ENCODE peak calls at places on chromosomes 3 and 15, in six cellular contexts. V is K562, R is upper lobe of left lung, E is A549, N is HepG2, X is GM12878. Y is an unnamed sample.

GRCh38 chr3:184647405-184647936 is 64.4 kb downstream of the MAGEF1 start:
- ATAC-seq in R (no peak), V (no peak), E (no peak), X (no peak), N (no peak), Y (no peak)

GRCh38 chr15:39438795-39439577 is 141.9 kb upstream of the THBS1 start:
- ATAC-seq in R (no peak), E (no peak), N (peak; percentile 50), X (no peak), V (no peak), Y (no peak)

GRCh38 chr15:70569139-70569717 is 194.1 kb downstream of the UACA start:
- ATAC-seq in R (peak; percentile 15), N (peak; percentile 98), V (peak; percentile 60), X (peak; percentile 33), E (peak; percentile 92), Y (no peak)

GRCh38 chr3:23654571-23654970 is 151.2 kb upstream of the UBE2E1 start:
- ATAC-seq in E (no peak), N (no peak), X (peak; percentile 61), V (no peak), R (no peak), Y (no peak)

GRCh38 chr3:134017490-134017889 is 12.2 kb downstream of the SLCO2A1 start:
- ATAC-seq in E (no peak), V (no peak), N (no peak), X (no peak), R (no peak), Y (no peak)

GRCh38 chr15:84940399-84940798 is 41.3 kb upstream of the PDE8A start:
- ATAC-seq in N (no peak), E (no peak), R (no peak), V (no peak), X (no peak), Y (no peak)

GRCh38 chr3:61250784-61251173 is 473 bp downstream of the FHIT start:
- ATAC-seq in X (peak; percentile 62), E (peak; percentile 28), N (peak; percentile 63), V (peak; percentile 64), R (peak; percentile 53), Y (no peak)

GRCh38 chr15:83998486-83998885 is 237.1 kb upstream of the GOLGA6L4 start:
- ATAC-seq in R (no peak), X (no peak), N (no peak), V (no peak), E (no peak), Y (no peak)

GRCh38 chr3:126340081-126340511 is 17.1 kb downstream of the KLF15 start:
- ATAC-seq in V (no peak), E (no peak), N (no peak), X (no peak), R (peak; percentile 9), Y (peak; percentile 50)

GRCh38 chr3:18443670-18444596 is 18.8 kb upstream of the SATB1 start:
- ATAC-seq in X (no peak), R (peak; percentile 72), E (no peak), V (no peak), N (peak; percentile 25), Y (no peak)

GRCh38 chr3:195160257-195160898 is 110.6 kb downstream of the XXYLT1 start:
- ATAC-seq in N (peak; percentile 65), X (no peak), V (peak; percentile 12), R (peak; percentile 49), E (no peak), Y (peak; percentile 71)

GRCh38 chr3:70873686-70874085 is 561.2 kb upstream of the MDFIC2 start:
- ATAC-seq in R (no peak), X (no peak), V (no peak), N (no peak), E (no peak), Y (no peak)

GRCh38 chr3:184514151-184514490 is 47.5 kb upstream of the EPHB3 start:
- ATAC-seq in X (no peak), R (no peak), E (peak; percentile 58), V (peak; percentile 71), N (no peak), Y (no peak)

GRCh38 chr3:55497250-55497649 is 10.1 kb upstream of the WNT5A start:
- ATAC-seq in R (no peak), N (peak; percentile 67), V (no peak), X (no peak), E (no peak), Y (no peak)

GRCh38 chr3:144028798-144029411 is 57.3 kb downstream of the DIPK2A start:
- ATAC-seq in X (peak; percentile 93), E (no peak), R (no peak), V (no peak), N (no peak), Y (peak; percentile 41)

GRCh38 chr3:122074621-122075265 is 19.6 kb downstream of the CD86 start:
- ATAC-seq in R (peak; percentile 57), V (no peak), E (no peak), X (peak; percentile 70), N (no peak), Y (peak; percentile 43)

GRCh38 chr3:66744521-66744920 is 243.7 kb upstream of the LRIG1 start:
- ATAC-seq in N (no peak), V (no peak), R (no peak), X (no peak), E (no peak), Y (no peak)

GRCh38 chr3:124163689-124164088 is 171.8 kb upstream of the ROPN1 start:
- ATAC-seq in X (no peak), V (no peak), E (peak; percentile 24), N (peak; percentile 76), R (no peak), Y (no peak)
- TF ChIP-seq EP300 in X (no peak), V (no peak), E (no peak), N (no peak), R (no peak), Y (no peak)

GRCh38 chr3:190320594-190321362 is 1.5 kb downstream of the CLDN1 start:
- ATAC-seq in R (no peak), E (no peak), N (no peak), X (no peak), V (no peak), Y (no peak)
- TF ChIP-seq POLR2A in R (no peak), E (no peak), N (no peak), X (no peak), V (no peak), Y (no peak)

DNA sequence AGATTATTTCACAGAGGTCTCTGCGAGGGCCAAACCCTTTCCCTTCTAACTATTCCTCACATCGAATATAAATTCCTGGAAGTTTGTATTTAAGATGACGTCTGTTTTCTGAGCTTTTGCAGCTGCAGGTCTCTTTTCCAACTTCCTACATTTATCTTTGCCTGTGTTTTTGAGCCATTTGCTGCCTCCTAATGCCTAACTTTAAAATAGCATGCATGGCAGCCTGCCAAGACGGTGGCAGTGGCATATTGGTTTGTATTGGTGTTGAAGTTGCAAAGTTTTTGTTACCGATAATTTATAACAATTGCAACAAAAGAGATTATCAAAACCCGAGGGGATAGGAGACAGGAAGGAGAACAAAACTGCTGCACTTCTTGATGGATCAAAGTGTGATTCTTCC is 187.1 kb upstream of the DNAJC19 start:
- ATAC-seq in N (peak; percentile 60), E (no peak), X (no peak), R (no peak), V (no peak), Y (no peak)
- H3K4me3 ChIP-seq in N (no peak overlapping the region), E (no peak overlapping the region), X (no peak overlapping the region), R (no peak overlapping the region), V (no peak overlapping the region), Y (no peak overlapping the region)

GRCh38 chr15:90159213-90159612 is 41.9 kb upstream of the SEMA4B start:
- ATAC-seq in V (no peak), E (no peak), X (no peak), R (no peak), N (no peak), Y (peak; percentile 7)
- TF ChIP-seq EP300 in V (no peak), E (no peak), X (no peak), R (no peak), N (no peak), Y (no peak)

GRCh38 chr3:159762981-159763465 is 225.6 kb upstream of the IL12A start:
- ATAC-seq in N (no peak), E (peak; percentile 48), V (peak; percentile 32), X (peak; percentile 31), R (peak; percentile 73), Y (peak; percentile 54)

GRCh38 chr3:159765860-159766294 is 222.8 kb upstream of the IL12A start:
- ATAC-seq in V (no peak), E (no peak), X (no peak), N (no peak), R (no peak), Y (no peak)

GRCh38 chr3:159765025-159765859 is 223.4 kb upstream of the IL12A start:
- ATAC-seq in V (no peak), E (peak; percentile 46), X (peak; percentile 22), N (peak; percentile 55), R (peak; percentile 67), Y (peak; percentile 53)

GRCh38 chr3:159763466-159764210 is 225.0 kb upstream of the IL12A start:
- ATAC-seq in X (peak; percentile 69), R (peak; percentile 81), N (peak; percentile 85), E (peak; percentile 56), V (peak; percentile 95), Y (peak; percentile 81)

DNA sequence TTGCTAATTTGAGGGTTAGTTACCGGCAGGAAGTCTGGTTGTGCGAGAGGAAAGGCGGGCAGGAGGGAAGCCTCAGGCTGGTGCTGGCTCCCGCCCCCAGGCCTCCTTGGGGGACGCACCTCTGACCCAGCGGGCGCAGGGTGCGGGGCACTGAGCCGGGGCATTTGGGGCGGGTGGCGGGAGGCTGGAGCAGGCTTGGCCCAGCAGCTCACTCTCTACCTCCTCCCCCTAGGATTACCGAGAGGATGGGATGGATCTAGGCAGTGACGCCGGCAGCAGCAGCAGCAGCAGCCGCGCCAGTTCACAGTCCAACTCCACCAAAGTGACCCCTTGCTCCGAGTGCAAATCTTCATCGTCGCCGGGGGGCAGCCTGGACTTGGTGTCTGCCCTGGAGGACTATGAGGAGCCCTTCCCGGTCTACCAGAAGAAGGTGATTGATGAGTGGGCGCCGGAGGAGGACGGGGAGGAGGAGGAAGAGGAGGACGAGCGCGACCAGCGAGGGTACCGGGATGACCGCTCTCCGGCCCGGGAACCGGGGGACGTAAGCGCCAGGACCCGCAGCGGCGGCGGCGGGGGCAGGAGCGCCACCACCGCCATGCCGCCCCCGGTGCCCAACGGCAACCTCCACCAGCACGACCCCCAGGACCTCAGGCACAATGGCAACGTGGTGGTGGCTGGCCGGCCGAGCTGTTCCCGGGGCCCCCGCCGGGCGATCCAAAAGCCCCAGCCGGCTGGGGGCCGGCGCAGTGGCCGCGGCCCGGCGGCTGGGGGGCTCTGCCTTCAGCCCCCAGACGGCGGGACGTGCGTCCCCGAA is 224.2 kb upstream of the IL12A start:
- ATAC-seq in N (peak; percentile 75), E (peak; percentile 57), R (peak; percentile 76), V (no peak), X (no peak), Y (peak; percentile 52)
- TF ChIP-seq POLR2A in N (no peak), E (peak; percentile 41), R (peak; percentile 10), V (no peak), X (no peak), Y (peak; percentile 76)

DNA sequence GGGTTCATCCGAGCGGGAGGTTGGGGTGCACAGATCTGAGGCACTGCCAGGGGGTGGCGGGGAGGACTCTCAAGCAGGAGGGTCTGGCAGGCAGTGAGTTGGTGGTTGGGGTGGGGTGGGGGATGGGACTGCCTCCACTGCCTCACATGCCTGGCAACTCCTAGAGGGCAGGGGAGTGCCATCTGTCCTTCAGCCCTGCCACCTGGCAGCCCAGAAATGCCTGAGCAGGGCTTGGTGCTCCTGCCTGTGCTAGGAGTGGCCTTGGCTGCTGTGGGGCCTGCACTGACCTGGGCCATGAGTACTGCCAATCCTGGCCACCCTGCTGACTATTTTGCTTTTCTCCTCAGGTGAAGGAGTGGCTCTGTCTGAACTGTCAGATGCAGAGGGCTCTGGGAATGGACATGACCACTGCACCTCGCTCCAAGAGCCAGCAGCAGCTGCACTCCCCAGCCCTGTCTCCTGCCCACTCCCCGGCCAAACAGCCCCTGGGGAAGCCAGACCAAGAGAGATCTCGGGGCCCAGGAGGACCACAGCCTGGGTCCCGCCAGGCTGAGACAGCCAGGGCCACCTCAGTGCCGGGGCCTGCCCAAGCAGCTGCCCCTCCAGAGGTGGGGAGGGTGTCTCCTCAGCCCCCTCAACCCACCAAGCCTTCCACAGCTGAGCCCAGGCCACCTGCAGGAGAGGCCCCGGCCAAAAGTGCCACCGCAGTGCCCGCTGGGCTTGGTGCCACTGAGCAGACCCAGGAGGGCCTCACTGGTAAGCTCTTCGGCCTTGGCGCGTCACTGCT is 32.0 kb upstream of the APEH start:
- ATAC-seq in V (no peak), X (no peak), R (no peak), N (no peak), E (no peak), Y (no peak)
- H3K4me3 ChIP-seq in V (no peak overlapping the region), X (no peak overlapping the region), R (no peak overlapping the region), N (no peak overlapping the region), E (no peak overlapping the region), Y (no peak overlapping the region)

Y was measured in gastroesophageal sphincter.